ENCODE peak calls at places on chromosomes 4 and X, in four cellular contexts. W is K562, H is HepG2, A is GM12878. T is an unnamed sample.
A peak's percentile ranks its signal among the peaks of the same experiment; 100 is the strongest.

GRCh38 chrX:16712116-16712824 is at the start of gene CTPS2:
- DNase-seq in W (peak; percentile 54), H (peak; percentile 39), A (no peak), T (peak; percentile 58)

GRCh38 chr4:173231916-173232315 is 63.3 kb downstream of the GALNT7 start:
- DNase-seq in A (no peak), W (peak; percentile 35), H (no peak), T (no peak)

GRCh38 chrX:115260330-115260729 is 26.4 kb upstream of the LRCH2 start:
- DNase-seq in W (no peak), A (no peak), H (no peak), T (no peak)

GRCh38 chr4:56387023-56388001 is at the start of gene AASDH:
- DNase-seq in W (peak; percentile 87), H (peak; percentile 88), A (peak; percentile 87), T (peak; percentile 97)

GRCh38 chr4:137531121-137531520 is 1.2 kb downstream of the PCDH18 start:
- DNase-seq in H (no peak), W (no peak), A (no peak), T (peak; percentile 35)

GRCh38 chr4:48205092-48205491 is 64.5 kb downstream of the TEC start:
- DNase-seq in A (no peak), W (no peak), H (no peak), T (no peak)

GRCh38 chr4:188372051-188372450 is 232.8 kb downstream of the TRIML1 start:
- DNase-seq in A (no peak), W (no peak), H (no peak), T (no peak)

GRCh38 chr4:2843909-2844584 is 403 bp downstream of the ADD1 start:
- DNase-seq in A (no peak), H (no peak), W (no peak), T (peak; percentile 61)

GRCh38 chr4:83651846-83652245 is 115.9 kb downstream of the GPAT3 start:
- DNase-seq in W (no peak), A (no peak), H (no peak), T (no peak)

GRCh38 chr4:102403115-102403514 is 57.8 kb upstream of the SLC39A8 start:
- DNase-seq in A (no peak), H (no peak), W (no peak), T (no peak)

GRCh38 chr4:14835708-14836107 is 166.6 kb upstream of the CPEB2 start:
- DNase-seq in W (no peak), H (no peak), A (no peak), T (no peak)

GRCh38 chrX:24694825-24695224 is 1.1 kb downstream of the POLA1 start:
- DNase-seq in A (no peak), H (no peak), W (no peak), T (no peak)
- H3K79me2 ChIP-seq in A (peaks cover 44% of the 10 kb centered on the region), H (peaks cover 40% of the 10 kb centered on the region), W (peaks cover 55% of the 10 kb centered on the region), T (peaks cover 55% of the 10 kb centered on the region)

GRCh38 chr4:6929339-6929734 is 19.7 kb downstream of the TBC1D14 start:
- DNase-seq in W (no peak), H (no peak), A (no peak), T (no peak)

GRCh38 chr4:6932918-6933317 is 23.3 kb downstream of the TBC1D14 start:
- DNase-seq in H (no peak), W (no peak), A (no peak), T (no peak)

GRCh38 chr4:6928067-6928466 is 18.4 kb downstream of the TBC1D14 start:
- DNase-seq in W (no peak), H (no peak), A (no peak), T (no peak)

GRCh38 chr4:6932475-6932874 is 22.8 kb downstream of the TBC1D14 start:
- DNase-seq in H (no peak), W (no peak), A (no peak), T (no peak)

DNA sequence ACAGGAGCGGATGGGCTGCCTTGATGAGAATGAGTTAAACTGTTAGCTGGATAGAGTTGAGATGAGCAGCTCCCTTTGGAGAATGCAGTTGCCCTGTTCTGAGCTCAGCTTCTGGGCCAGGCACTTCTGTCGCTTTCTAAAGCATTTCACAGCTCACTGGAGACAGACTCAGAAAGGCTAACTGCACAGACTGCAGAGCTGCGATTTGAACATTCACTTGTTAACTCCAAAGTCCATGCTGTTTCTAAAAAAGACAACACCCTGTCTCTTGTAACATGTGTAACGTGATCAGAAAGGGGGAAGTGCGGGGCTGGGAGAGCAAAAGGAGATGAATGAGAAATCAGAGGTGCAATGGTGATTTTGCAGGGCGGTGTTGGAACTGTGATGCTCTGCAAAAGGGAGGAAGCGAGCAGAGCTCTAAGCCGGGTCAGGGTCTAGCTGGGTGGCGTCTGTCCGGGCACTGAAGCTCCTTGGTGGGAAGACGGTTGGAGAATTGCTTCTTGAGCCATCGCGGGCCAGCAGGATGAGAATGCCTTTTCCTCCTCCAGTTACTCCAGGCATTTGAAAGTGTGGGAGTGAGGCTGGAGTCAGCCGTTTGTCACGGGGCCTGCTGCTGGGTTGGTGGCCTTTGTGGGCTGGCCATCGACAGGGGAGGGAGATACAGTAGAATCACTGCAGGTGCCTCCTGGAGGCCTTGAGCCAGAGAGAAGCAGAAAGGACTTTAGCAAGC is 20.3 kb downstream of the TBC1D14 start:
- DNase-seq in H (peak; percentile 85), W (no peak), A (no peak), T (no peak)
- H3K27ac ChIP-seq in H (peak overlapping the region; percentile 62), W (no peak overlapping the region), A (no peak overlapping the region), T (no peak overlapping the region)

GRCh38 chr4:25608644-25609043 is 47.0 kb upstream of the SLC34A2 start:
- DNase-seq in W (no peak), H (no peak), A (no peak), T (no peak)
- TF ChIP-seq JUNB in W (no peak), H (no peak), A (no peak), T (no peak)

GRCh38 chr4:150314031-150314430 is 235.8 kb downstream of the DCLK2 start:
- DNase-seq in W (no peak), A (no peak), H (no peak), T (no peak)
- H3K79me2 ChIP-seq in W (no peaks in the 10 kb centered on the region), A (no peaks in the 10 kb centered on the region), H (no peaks in the 10 kb centered on the region), T (no peaks in the 10 kb centered on the region)

GRCh38 chr4:39627413-39627812 is 11.3 kb downstream of the SMIM14 start:
- DNase-seq in H (peak; percentile 22), W (no peak), A (no peak), T (no peak)
- H3K27ac ChIP-seq in H (peak overlapping the region; percentile 17), W (no peak overlapping the region), A (peak overlapping the region; percentile 67), T (no peak overlapping the region)